ENCODE peak calls at places on chromosomes 5 and 9, in ten cellular contexts. One of them, this sample, is unnamed.

GRCh38 chr5:118354806-118355205 is 633.5 kb downstream of the DTWD2 start:
- DNase-seq in H9: no peak
- DNase-seq in HCT116: no peak
- DNase-seq in neural progenitor cell: no peak
- DNase-seq in mesendoderm: no peak
- DNase-seq in mammary epithelial cell: no peak
- DNase-seq in endothelial cell of umbilical vein: no peak
- DNase-seq in adipocyte: no peak
- DNase-seq in HepG2: no peak
- DNase-seq in IMR-90: no peak
- DNase-seq in this sample: no peak

GRCh38 chr5:72170101-72170500 is 62.8 kb downstream of the MAP1B start:
- DNase-seq in HepG2: no peak
- DNase-seq in adipocyte: no peak
- DNase-seq in HCT116: no peak
- DNase-seq in H9: no peak
- DNase-seq in IMR-90: no peak
- DNase-seq in neural progenitor cell: no peak
- DNase-seq in mesendoderm: no peak
- DNase-seq in endothelial cell of umbilical vein: no peak
- DNase-seq in mammary epithelial cell: no peak
- DNase-seq in this sample: no peak

GRCh38 chr9:85610074-85610855 is 131.5 kb downstream of the AGTPBP1 start:
- DNase-seq in mammary epithelial cell: peak; percentile 53
- DNase-seq in HCT116: peak; percentile 51
- DNase-seq in H9: no peak
- DNase-seq in endothelial cell of umbilical vein: peak; percentile 74
- DNase-seq in mesendoderm: peak; percentile 78
- DNase-seq in adipocyte: peak; percentile 92
- DNase-seq in HepG2: peak; percentile 60
- DNase-seq in IMR-90: peak; percentile 82
- DNase-seq in neural progenitor cell: peak; percentile 76
- DNase-seq in this sample: peak; percentile 65

GRCh38 chr9:124259273-124260078 is 1.7 kb downstream of the NEK6 start:
- DNase-seq in IMR-90: peak; percentile 91
- DNase-seq in mammary epithelial cell: peak; percentile 75
- DNase-seq in HCT116: peak; percentile 54
- DNase-seq in HepG2: peak; percentile 91
- DNase-seq in H9: no peak
- DNase-seq in mesendoderm: peak; percentile 64
- DNase-seq in adipocyte: peak; percentile 93
- DNase-seq in endothelial cell of umbilical vein: peak; percentile 77
- DNase-seq in neural progenitor cell: peak; percentile 59
- DNase-seq in this sample: no peak

GRCh38 chr5:67815455-67816391 is 399.8 kb upstream of the PIK3R1 start:
- DNase-seq in mammary epithelial cell: peak; percentile 78
- DNase-seq in neural progenitor cell: no peak
- DNase-seq in HepG2: peak; percentile 81
- DNase-seq in endothelial cell of umbilical vein: no peak
- DNase-seq in HCT116: no peak
- DNase-seq in H9: no peak
- DNase-seq in mesendoderm: no peak
- DNase-seq in adipocyte: peak; percentile 20
- DNase-seq in IMR-90: no peak
- DNase-seq in this sample: no peak

GRCh38 chr9:133767625-133768024 is 29.5 kb upstream of the SARDH start:
- DNase-seq in IMR-90: no peak
- DNase-seq in HCT116: no peak
- DNase-seq in adipocyte: no peak
- DNase-seq in mammary epithelial cell: no peak
- DNase-seq in endothelial cell of umbilical vein: no peak
- DNase-seq in H9: no peak
- DNase-seq in neural progenitor cell: no peak
- DNase-seq in mesendoderm: no peak
- DNase-seq in HepG2: no peak
- DNase-seq in this sample: no peak

GRCh38 chr9:95024097-95024671 is 293.3 kb downstream of the FANCC start:
- DNase-seq in HepG2: peak; percentile 84
- DNase-seq in H9: peak; percentile 47
- DNase-seq in mesendoderm: peak; percentile 69
- DNase-seq in mammary epithelial cell: no peak
- DNase-seq in endothelial cell of umbilical vein: peak; percentile 77
- DNase-seq in HCT116: no peak
- DNase-seq in neural progenitor cell: peak; percentile 40
- DNase-seq in adipocyte: no peak
- DNase-seq in IMR-90: no peak
- DNase-seq in this sample: peak; percentile 66

GRCh38 chr5:178392998-178393397 is 160.4 kb upstream of the PHYKPL start:
- DNase-seq in HCT116: no peak
- DNase-seq in mesendoderm: no peak
- DNase-seq in H9: no peak
- DNase-seq in adipocyte: no peak
- DNase-seq in mammary epithelial cell: no peak
- DNase-seq in HepG2: no peak
- DNase-seq in neural progenitor cell: no peak
- DNase-seq in IMR-90: no peak
- DNase-seq in endothelial cell of umbilical vein: no peak
- DNase-seq in this sample: no peak

GRCh38 chr9:105226055-105226454 is 18.4 kb upstream of the SLC44A1 start:
- DNase-seq in mesendoderm: no peak
- DNase-seq in HCT116: no peak
- DNase-seq in HepG2: no peak
- DNase-seq in H9: no peak
- DNase-seq in adipocyte: no peak
- DNase-seq in neural progenitor cell: no peak
- DNase-seq in mammary epithelial cell: no peak
- DNase-seq in endothelial cell of umbilical vein: no peak
- DNase-seq in IMR-90: no peak
- DNase-seq in this sample: no peak

GRCh38 chr5:115170128-115170923 is 618 bp upstream of the TRIM36 start:
- DNase-seq in H9: no peak
- DNase-seq in endothelial cell of umbilical vein: peak; percentile 49
- DNase-seq in neural progenitor cell: peak; percentile 83
- DNase-seq in HepG2: no peak
- DNase-seq in mammary epithelial cell: no peak
- DNase-seq in IMR-90: peak; percentile 1
- DNase-seq in HCT116: no peak
- DNase-seq in adipocyte: peak; percentile 54
- DNase-seq in mesendoderm: no peak
- DNase-seq in this sample: peak; percentile 89

GRCh38 chr5:2439608-2440007 is 311.9 kb downstream of the IRX2 start:
- DNase-seq in H9: no peak
- DNase-seq in mesendoderm: no peak
- DNase-seq in neural progenitor cell: no peak
- DNase-seq in HCT116: no peak
- DNase-seq in IMR-90: no peak
- DNase-seq in HepG2: no peak
- DNase-seq in endothelial cell of umbilical vein: no peak
- DNase-seq in mammary epithelial cell: no peak
- DNase-seq in adipocyte: no peak
- DNase-seq in this sample: no peak

GRCh38 chr5:67972027-67972822 is 243.3 kb upstream of the PIK3R1 start:
- DNase-seq in H9: no peak
- DNase-seq in neural progenitor cell: no peak
- DNase-seq in IMR-90: no peak
- DNase-seq in HCT116: no peak
- DNase-seq in mammary epithelial cell: no peak
- DNase-seq in mesendoderm: no peak
- DNase-seq in adipocyte: no peak
- DNase-seq in HepG2: no peak
- DNase-seq in endothelial cell of umbilical vein: no peak
- DNase-seq in this sample: no peak

DNA sequence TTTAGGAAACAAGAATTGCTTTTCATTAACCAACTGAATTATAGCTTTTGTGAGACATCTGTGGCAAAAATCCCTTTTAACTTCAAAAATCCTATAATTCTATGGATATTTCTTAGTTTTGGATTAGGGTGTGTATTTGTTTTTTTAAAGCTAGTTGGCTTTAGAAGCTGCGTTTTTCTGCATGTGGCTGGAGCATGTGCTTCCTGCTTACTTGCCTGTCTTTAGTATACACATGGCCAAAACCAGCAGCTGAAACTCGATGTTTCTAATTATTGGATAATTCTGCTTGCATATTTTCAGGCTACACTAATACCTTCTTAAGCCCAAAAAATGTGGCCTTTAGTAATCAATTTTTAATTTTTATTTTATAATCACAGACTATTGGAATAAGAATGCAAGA is 8.9 kb downstream of the RECK start:
- DNase-seq in adipocyte: peak; percentile 58
- DNase-seq in IMR-90: no peak
- DNase-seq in endothelial cell of umbilical vein: no peak
- DNase-seq in HCT116: no peak
- DNase-seq in H9: no peak
- DNase-seq in mammary epithelial cell: no peak
- DNase-seq in neural progenitor cell: no peak
- DNase-seq in mesendoderm: no peak
- DNase-seq in HepG2: no peak
- DNase-seq in this sample: no peak
- H3K9ac ChIP-seq in adipocyte: peak overlapping the region; percentile 63
- H3K9ac ChIP-seq in IMR-90: no peak overlapping the region
- H3K9ac ChIP-seq in endothelial cell of umbilical vein: no peak overlapping the region
- H3K9ac ChIP-seq in HCT116: no peak overlapping the region
- H3K9ac ChIP-seq in H9: no peak overlapping the region
- H3K9ac ChIP-seq in mammary epithelial cell: no peak overlapping the region
- H3K9ac ChIP-seq in neural progenitor cell: no peak overlapping the region
- H3K9ac ChIP-seq in mesendoderm: no peak overlapping the region
- H3K9ac ChIP-seq in HepG2: no peak overlapping the region
- H3K9ac ChIP-seq in this sample: no peak overlapping the region

DNA sequence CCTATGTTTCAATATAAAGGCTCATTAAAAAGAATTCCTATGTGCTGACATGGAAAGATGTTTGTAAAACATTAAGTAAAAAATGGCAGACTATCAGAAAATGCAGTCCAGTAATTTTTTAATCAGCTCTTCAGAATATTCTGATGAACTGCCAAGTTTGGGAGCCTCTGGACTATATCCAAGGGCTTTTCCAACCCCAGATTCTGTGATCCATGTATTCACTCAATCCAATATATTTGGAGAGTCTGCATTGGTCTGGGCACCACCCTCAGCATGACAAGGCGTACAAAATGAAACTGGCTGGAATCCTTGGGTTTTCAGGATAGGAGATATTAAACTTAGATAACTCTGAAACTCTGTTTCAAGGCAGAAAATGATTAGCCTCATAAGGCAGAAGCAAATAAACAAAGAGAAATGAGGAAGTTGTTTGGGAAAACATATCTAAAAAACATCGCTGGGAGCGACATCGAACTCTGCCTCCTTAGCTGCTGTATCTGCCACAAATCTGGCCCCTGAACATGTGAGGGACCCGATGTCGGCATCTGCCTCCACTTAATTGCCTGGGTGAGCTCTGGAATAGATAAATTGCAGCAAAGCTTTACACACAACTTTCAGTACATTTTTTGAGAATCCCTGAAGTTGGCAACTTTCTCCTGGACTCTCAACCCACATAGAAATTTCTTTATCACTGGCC is 14.4 kb downstream of the PDE6A start:
- DNase-seq in HCT116: no peak
- DNase-seq in HepG2: no peak
- DNase-seq in endothelial cell of umbilical vein: no peak
- DNase-seq in IMR-90: no peak
- DNase-seq in H9: no peak
- DNase-seq in mesendoderm: no peak
- DNase-seq in mammary epithelial cell: no peak
- DNase-seq in adipocyte: no peak
- DNase-seq in neural progenitor cell: no peak
- DNase-seq in this sample: no peak
- H3K9ac ChIP-seq in HCT116: no peak overlapping the region
- H3K9ac ChIP-seq in HepG2: no peak overlapping the region
- H3K9ac ChIP-seq in endothelial cell of umbilical vein: no peak overlapping the region
- H3K9ac ChIP-seq in IMR-90: no peak overlapping the region
- H3K9ac ChIP-seq in H9: no peak overlapping the region
- H3K9ac ChIP-seq in mesendoderm: no peak overlapping the region
- H3K9ac ChIP-seq in mammary epithelial cell: no peak overlapping the region
- H3K9ac ChIP-seq in adipocyte: peak overlapping the region; percentile 50
- H3K9ac ChIP-seq in neural progenitor cell: no peak overlapping the region
- H3K9ac ChIP-seq in this sample: no peak overlapping the region

GRCh38 chr5:141662028-141662427 is 10.8 kb upstream of the FCHSD1 start:
- DNase-seq in IMR-90: no peak
- DNase-seq in mammary epithelial cell: no peak
- DNase-seq in endothelial cell of umbilical vein: no peak
- DNase-seq in adipocyte: no peak
- DNase-seq in mesendoderm: no peak
- DNase-seq in HepG2: no peak
- DNase-seq in H9: no peak
- DNase-seq in neural progenitor cell: no peak
- DNase-seq in HCT116: no peak
- DNase-seq in this sample: no peak
- H3K9ac ChIP-seq in IMR-90: no peak overlapping the region
- H3K9ac ChIP-seq in mammary epithelial cell: no peak overlapping the region
- H3K9ac ChIP-seq in endothelial cell of umbilical vein: no peak overlapping the region
- H3K9ac ChIP-seq in adipocyte: no peak overlapping the region
- H3K9ac ChIP-seq in mesendoderm: no peak overlapping the region
- H3K9ac ChIP-seq in HepG2: no peak overlapping the region
- H3K9ac ChIP-seq in H9: no peak overlapping the region
- H3K9ac ChIP-seq in neural progenitor cell: no peak overlapping the region
- H3K9ac ChIP-seq in HCT116: no peak overlapping the region
- H3K9ac ChIP-seq in this sample: no peak overlapping the region

GRCh38 chr9:128101231-128101641 is 26.3 kb downstream of the PTGES2 start:
- DNase-seq in HepG2: peak; percentile 61
- DNase-seq in neural progenitor cell: no peak
- DNase-seq in mammary epithelial cell: no peak
- DNase-seq in HCT116: no peak
- DNase-seq in adipocyte: no peak
- DNase-seq in IMR-90: no peak
- DNase-seq in endothelial cell of umbilical vein: no peak
- DNase-seq in H9: no peak
- DNase-seq in mesendoderm: no peak
- DNase-seq in this sample: no peak
- H3K9ac ChIP-seq in HepG2: no peak overlapping the region
- H3K9ac ChIP-seq in neural progenitor cell: no peak overlapping the region
- H3K9ac ChIP-seq in mammary epithelial cell: no peak overlapping the region
- H3K9ac ChIP-seq in HCT116: no peak overlapping the region
- H3K9ac ChIP-seq in adipocyte: no peak overlapping the region
- H3K9ac ChIP-seq in IMR-90: no peak overlapping the region
- H3K9ac ChIP-seq in endothelial cell of umbilical vein: no peak overlapping the region
- H3K9ac ChIP-seq in H9: no peak overlapping the region
- H3K9ac ChIP-seq in mesendoderm: no peak overlapping the region
- H3K9ac ChIP-seq in this sample: no peak overlapping the region

GRCh38 chr5:138216799-138217198 is 3.7 kb upstream of the CDC23 start:
- DNase-seq in neural progenitor cell: no peak
- DNase-seq in HCT116: no peak
- DNase-seq in mesendoderm: no peak
- DNase-seq in IMR-90: no peak
- DNase-seq in HepG2: no peak
- DNase-seq in mammary epithelial cell: no peak
- DNase-seq in endothelial cell of umbilical vein: no peak
- DNase-seq in H9: no peak
- DNase-seq in adipocyte: no peak
- DNase-seq in this sample: no peak
- H3K9ac ChIP-seq in neural progenitor cell: no peak overlapping the region
- H3K9ac ChIP-seq in HCT116: no peak overlapping the region
- H3K9ac ChIP-seq in mesendoderm: no peak overlapping the region
- H3K9ac ChIP-seq in IMR-90: no peak overlapping the region
- H3K9ac ChIP-seq in HepG2: no peak overlapping the region
- H3K9ac ChIP-seq in mammary epithelial cell: no peak overlapping the region
- H3K9ac ChIP-seq in endothelial cell of umbilical vein: no peak overlapping the region
- H3K9ac ChIP-seq in H9: no peak overlapping the region
- H3K9ac ChIP-seq in adipocyte: no peak overlapping the region
- H3K9ac ChIP-seq in this sample: no peak overlapping the region

GRCh38 chr9:75083188-75083976 is 4.6 kb downstream of the NMRK1 start:
- DNase-seq in neural progenitor cell: peak; percentile 15
- DNase-seq in adipocyte: no peak
- DNase-seq in mesendoderm: peak; percentile 94
- DNase-seq in HCT116: no peak
- DNase-seq in IMR-90: no peak
- DNase-seq in HepG2: peak; percentile 74
- DNase-seq in mammary epithelial cell: peak; percentile 23
- DNase-seq in H9: peak; percentile 74
- DNase-seq in endothelial cell of umbilical vein: no peak
- DNase-seq in this sample: peak; percentile 87
- H3K9ac ChIP-seq in neural progenitor cell: no peak overlapping the region
- H3K9ac ChIP-seq in adipocyte: no peak overlapping the region
- H3K9ac ChIP-seq in mesendoderm: no peak overlapping the region
- H3K9ac ChIP-seq in HCT116: peak overlapping the region; percentile 11
- H3K9ac ChIP-seq in IMR-90: no peak overlapping the region
- H3K9ac ChIP-seq in HepG2: peak overlapping the region; percentile 57
- H3K9ac ChIP-seq in mammary epithelial cell: no peak overlapping the region
- H3K9ac ChIP-seq in H9: no peak overlapping the region
- H3K9ac ChIP-seq in endothelial cell of umbilical vein: no peak overlapping the region
- H3K9ac ChIP-seq in this sample: no peak overlapping the region

This sample was measured in endodermal cell.